ENCODE peak calls at places on chromosomes 2 and 18, in ten cellular contexts. U is osteocyte, K is cardiac fibroblast, E is heart right ventricle, B is tibial artery, W is foreskin fibroblast, Z is astrocyte, F is tibial nerve, G is GM12865, H is stomach. J is an unnamed sample.

GRCh38 chr2:69683170-69683971 is 39.8 kb upstream of the AAK1 start:
- DNase-seq in W (peak; percentile 65), Z (peak; percentile 91), K (peak; percentile 94), H (no peak), U (no peak), G (no peak), B (no peak), F (no peak), E (peak; percentile 82), J (peak; percentile 67)

GRCh38 chr2:99841749-99842148 is 300.6 kb downstream of the AFF3 start:
- DNase-seq in G (no peak), F (no peak), H (no peak), U (no peak), K (no peak), B (no peak), Z (peak; percentile 81), W (peak; percentile 15), E (no peak), J (peak; percentile 41)

GRCh38 chr18:66999003-66999402 is 395.1 kb upstream of the CDH19 start:
- DNase-seq in K (no peak), W (no peak), E (no peak), Z (no peak), F (no peak), B (no peak), U (no peak), H (no peak), G (no peak), J (no peak)

GRCh38 chr2:189555243-189555642 is 25.3 kb downstream of the SLC40A1 start:
- DNase-seq in K (no peak), H (no peak), G (no peak), B (no peak), F (no peak), W (no peak), E (no peak), U (no peak), Z (no peak), J (no peak)

GRCh38 chr18:10234281-10234680 is 220.2 kb upstream of the APCDD1 start:
- DNase-seq in E (no peak), Z (no peak), H (no peak), G (no peak), B (no peak), K (peak; percentile 27), W (peak; percentile 54), F (no peak), U (no peak), J (peak; percentile 8)

GRCh38 chr2:79993144-79993543 is 311.4 kb downstream of the LRRTM1 start:
- DNase-seq in E (no peak), G (no peak), U (no peak), K (peak; percentile 12), B (no peak), F (no peak), W (no peak), H (no peak), Z (peak; percentile 18), J (peak; percentile 85)

GRCh38 chr2:26610504-26611335 is 30.4 kb downstream of the CIB4 start:
- DNase-seq in F (no peak), U (peak; percentile 49), B (no peak), G (no peak), E (no peak), H (peak; percentile 63), Z (no peak), W (no peak), K (no peak), J (no peak)

GRCh38 chr2:205139822-205140612 is 542.3 kb upstream of the NRP2 start:
- DNase-seq in B (no peak), K (no peak), E (peak; percentile 16), H (peak; percentile 40), G (no peak), U (no peak), W (no peak), Z (no peak), F (no peak), J (no peak)

GRCh38 chr2:189086710-189087109 is 92.9 kb downstream of the COL5A2 start:
- DNase-seq in G (no peak), E (no peak), H (no peak), U (no peak), W (peak; percentile 68), F (no peak), B (no peak), Z (peak; percentile 78), K (peak; percentile 70), J (peak; percentile 63)

GRCh38 chr18:4433762-4434161 is 21.3 kb downstream of the DLGAP1 start:
- DNase-seq in G (no peak), H (no peak), K (peak; percentile 11), B (no peak), E (no peak), W (no peak), F (no peak), U (no peak), Z (peak; percentile 90), J (no peak)

GRCh38 chr18:48358868-48359267 is 50.3 kb downstream of the ZBTB7C start:
- DNase-seq in U (no peak), B (no peak), K (no peak), Z (no peak), G (peak; percentile 11), E (no peak), H (no peak), F (no peak), W (no peak), J (no peak)

GRCh38 chr2:63639344-63639743 is 50.6 kb downstream of the MDH1 start:
- DNase-seq in Z (no peak), K (no peak), U (no peak), E (no peak), W (no peak), B (no peak), F (no peak), H (no peak), G (no peak), J (no peak)

GRCh38 chr2:218065239-218066006 is 3.6 kb upstream of the RUFY4 start:
- DNase-seq in Z (no peak), U (peak; percentile 76), B (peak; percentile 41), K (no peak), F (no peak), H (no peak), G (no peak), E (no peak), W (no peak), J (no peak)

DNA sequence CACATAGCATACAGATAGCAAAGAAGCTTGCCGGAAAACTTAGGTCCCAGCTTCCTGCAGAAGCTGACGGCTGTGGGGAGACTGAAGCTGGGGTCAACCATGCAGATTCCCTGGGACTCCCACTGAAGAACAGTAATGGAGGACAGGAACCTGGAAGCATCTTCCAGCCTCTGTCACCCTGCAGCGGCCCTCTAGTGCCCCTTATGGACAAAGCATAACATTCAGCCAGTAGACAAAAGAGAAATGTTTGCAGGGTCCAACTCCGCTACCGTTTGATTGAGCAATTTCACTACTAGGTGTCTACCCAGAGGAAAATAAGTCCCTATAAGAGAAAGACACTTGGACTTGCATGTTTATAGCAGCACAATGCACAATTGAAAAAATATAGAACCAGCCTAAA is 460.6 kb downstream of the CNTNAP5 start:
- DNase-seq in B (no peak), H (no peak), G (no peak), K (no peak), Z (no peak), F (no peak), E (no peak), U (no peak), W (no peak), J (no peak)
- TF ChIP-seq CTCF in B (no peak), H (no peak), G (no peak), K (peak; percentile 13), Z (no peak), F (no peak), E (no peak), U (no peak), W (no peak), J (no peak)

GRCh38 chr18:58052960-58053359 is 8.9 kb downstream of the NEDD4L start:
- DNase-seq in B (no peak), F (no peak), K (no peak), Z (no peak), H (no peak), U (no peak), E (no peak), W (no peak), G (no peak), J (no peak)

GRCh38 chr18:58048243-58048642 is 4.2 kb downstream of the NEDD4L start:
- DNase-seq in F (no peak), H (no peak), K (no peak), G (no peak), U (no peak), E (no peak), B (no peak), Z (no peak), W (no peak), J (no peak)

GRCh38 chr18:58054041-58054733 is 10.2 kb downstream of the NEDD4L start:
- DNase-seq in F (no peak), E (no peak), H (no peak), K (peak; percentile 30), U (no peak), Z (peak; percentile 74), B (no peak), W (no peak), G (no peak), J (no peak)

GRCh38 chr18:58049000-58049688 is 5.1 kb downstream of the NEDD4L start:
- DNase-seq in H (no peak), G (no peak), E (no peak), K (no peak), Z (no peak), B (no peak), W (no peak), F (no peak), U (no peak), J (no peak)

GRCh38 chr18:58051765-58052460 is 7.9 kb downstream of the NEDD4L start:
- DNase-seq in K (peak; percentile 57), F (no peak), E (no peak), H (no peak), G (peak; percentile 25), B (no peak), U (no peak), W (no peak), Z (no peak), J (peak; percentile 9)
- TF ChIP-seq CTCF in K (peak; percentile 31), F (peak; percentile 6), E (peak; percentile 40), H (no peak), G (no peak), B (no peak), U (peak; percentile 64), W (peak; percentile 35), Z (peak; percentile 31), J (peak; percentile 60)

GRCh38 chr2:157178865-157179264 is 78.6 kb upstream of the GALNT5 start:
- DNase-seq in F (no peak), U (no peak), W (no peak), K (no peak), G (no peak), Z (no peak), B (no peak), H (no peak), E (no peak), J (no peak)
- TF ChIP-seq CTCF in F (no peak), U (no peak), W (no peak), K (peak; percentile 17), G (peak; percentile 4), Z (no peak), B (no peak), H (no peak), E (peak; percentile 14), J (peak; percentile 70)

DNA sequence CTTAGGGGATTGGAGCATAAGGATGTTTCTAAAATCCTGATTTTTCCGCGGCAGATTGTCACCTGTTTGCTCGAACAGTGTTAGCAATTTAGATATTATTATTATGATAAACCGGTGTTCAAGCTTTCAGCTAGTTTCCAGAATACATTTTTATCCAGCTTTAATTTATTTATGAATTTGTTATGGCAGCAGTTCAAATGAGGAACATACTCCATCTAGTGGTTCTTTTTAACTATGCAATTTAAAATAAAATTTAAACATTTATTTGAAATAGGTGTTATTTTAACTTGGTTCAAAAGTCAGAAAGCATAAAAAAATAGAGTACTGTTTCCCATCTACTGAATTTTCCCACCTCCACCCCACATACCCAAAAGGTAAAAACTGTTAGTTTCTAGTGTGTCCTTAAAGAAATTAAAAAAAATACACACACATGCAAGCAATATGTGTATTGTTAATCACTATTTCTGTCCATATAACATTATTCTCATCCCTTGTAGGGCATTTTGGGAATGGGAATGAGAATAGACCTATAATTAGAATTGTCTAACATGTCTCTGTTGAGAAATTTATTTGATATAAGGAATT is 23.2 kb downstream of the ACOXL start:
- DNase-seq in Z (peak; percentile 14), K (peak; percentile 27), W (no peak), E (no peak), H (no peak), B (no peak), F (no peak), G (no peak), U (no peak), J (no peak)
- TF ChIP-seq CTCF in Z (peak; percentile 44), K (peak; percentile 44), W (peak; percentile 24), E (peak; percentile 65), H (no peak), B (peak; percentile 57), F (peak; percentile 69), G (peak; percentile 20), U (peak; percentile 67), J (peak; percentile 88)